ENCODE peak calls at places on chromosome 22, in ten cellular contexts. U is heart right ventricle; G is WTC11; F is activated CD4-positive, CD25-positive, alpha-beta regulatory T cell; M is BJ; T is activated CD4-positive, alpha-beta T cell treated with anti-CD3 and anti-CD28 coated beads, Interleukin-2, amount 50 U/mL, for 1 hour; Y is activated T-cell treated with anti-CD3 and anti-CD28 coated beads, Interleukin-2, amount 50 U/mL, for 4 hours; V is memory B cell; S is endothelial cell of umbilical vein; B is cerebellum. K is an unnamed sample.
A peak's percentile ranks its signal among the peaks of the same experiment; 100 is the strongest.

GRCh38 chr22:28024422-28024888 is 105.4 kb upstream of the PITPNB start:
- DNase-seq in M (no peak), V (no peak), T (no peak), B (no peak), F (no peak), G (no peak), Y (no peak), U (no peak), S (no peak), K (peak; percentile 53)

GRCh38 chr22:36285545-36285944 is 32.6 kb downstream of the APOL1 start:
- DNase-seq in V (no peak), S (no peak), T (no peak), Y (no peak), F (no peak), B (peak; percentile 34), U (no peak), M (no peak), G (no peak), K (no peak)

GRCh38 chr22:45534339-45535192 is 31.9 kb downstream of the FBLN1 start:
- DNase-seq in S (no peak), M (no peak), F (no peak), U (no peak), V (no peak), B (peak; percentile 66), T (no peak), G (no peak), Y (no peak), K (no peak)

GRCh38 chr22:43242627-43243026 is 55.7 kb upstream of the TTLL12 start:
- DNase-seq in Y (no peak), U (no peak), G (no peak), S (no peak), M (no peak), F (no peak), B (no peak), T (no peak), V (no peak), K (no peak)

GRCh38 chr22:36838119-36839030 is 21.5 kb upstream of the PVALB start:
- DNase-seq in G (no peak), Y (no peak), U (no peak), T (no peak), M (no peak), B (no peak), V (no peak), F (no peak), S (no peak), K (no peak)

GRCh38 chr22:31055322-31056159 is 25.6 kb upstream of the SMTN start:
- DNase-seq in U (peak; percentile 82), Y (no peak), M (peak; percentile 93), B (peak; percentile 55), V (no peak), F (no peak), S (peak; percentile 82), T (no peak), G (peak; percentile 27), K (peak; percentile 93)

GRCh38 chr22:46049726-46050450 is 72.9 kb upstream of the WNT7B start:
- DNase-seq in Y (no peak), S (no peak), U (no peak), V (no peak), F (no peak), B (no peak), G (peak; percentile 4), T (no peak), M (no peak), K (no peak)

GRCh38 chr22:42544686-42545085 is 9.1 kb upstream of the SERHL2 start:
- DNase-seq in G (no peak), T (no peak), M (no peak), Y (no peak), S (peak; percentile 61), F (no peak), U (no peak), V (no peak), B (no peak), K (no peak)

GRCh38 chr22:37229805-37230672 is 14.0 kb downstream of the RAC2 start:
- DNase-seq in T (peak; percentile 88), S (no peak), F (peak; percentile 78), M (peak; percentile 28), G (no peak), Y (peak; percentile 87), V (no peak), B (no peak), U (no peak), K (no peak)

GRCh38 chr22:33110562-33111163 is 52.5 kb upstream of the SYN3 start:
- DNase-seq in S (no peak), F (no peak), G (no peak), V (no peak), B (peak; percentile 51), T (no peak), U (no peak), M (no peak), Y (no peak), K (no peak)

GRCh38 chr22:34951212-34951611 is 114.7 kb upstream of the ISX start:
- DNase-seq in G (no peak), T (no peak), B (no peak), S (no peak), F (no peak), M (no peak), U (no peak), Y (no peak), V (no peak), K (no peak)

GRCh38 chr22:49961601-49962011 is 1.0 kb downstream of the PIM3 start:
- DNase-seq in G (peak; percentile 48), M (no peak), U (peak; percentile 37), B (no peak), F (no peak), S (peak; percentile 45), T (no peak), V (peak; percentile 51), Y (no peak), K (no peak)

GRCh38 chr22:20131593-20131855 is at the start of gene ZDHHC8:
- DNase-seq in V (no peak), G (no peak), M (no peak), U (peak; percentile 67), F (no peak), B (peak; percentile 82), S (no peak), T (peak; percentile 44), Y (peak; percentile 40), K (no peak)

GRCh38 chr22:49334976-49335375 is 492.7 kb downstream of the BRD1 start:
- DNase-seq in T (no peak), S (no peak), U (no peak), F (no peak), V (no peak), Y (no peak), M (no peak), B (no peak), G (no peak), K (peak; percentile 30)

GRCh38 chr22:49586244-49586748 is 241.4 kb downstream of the BRD1 start:
- DNase-seq in V (no peak), B (no peak), U (no peak), F (no peak), M (no peak), T (no peak), Y (no peak), S (peak; percentile 2), G (no peak), K (no peak)

GRCh38 chr22:30964858-30965257 is 3.7 kb downstream of the MORC2 start:
- DNase-seq in Y (no peak), S (no peak), F (no peak), M (no peak), U (no peak), G (no peak), B (no peak), T (no peak), V (no peak), K (no peak)

GRCh38 chr22:49091917-49092545 is 735.6 kb downstream of the BRD1 start:
- DNase-seq in S (no peak), M (no peak), G (no peak), B (no peak), F (no peak), V (no peak), U (no peak), Y (no peak), T (no peak), K (no peak)

GRCh38 chr22:23896523-23897186 is 2.5 kb downstream of the MIF start:
- DNase-seq in F (no peak), B (no peak), M (no peak), U (no peak), G (no peak), Y (no peak), S (no peak), V (no peak), T (no peak), K (no peak)

GRCh38 chr22:23306438-23306921 is 126.2 kb downstream of the BCR start:
- DNase-seq in U (peak; percentile 27), S (peak; percentile 80), F (no peak), T (no peak), M (no peak), B (peak; percentile 1), Y (no peak), V (no peak), G (no peak), K (no peak)

GRCh38 chr22:18997925-18998315 is 61.8 kb upstream of the PRODH start:
- DNase-seq in S (no peak), M (no peak), G (no peak), U (no peak), Y (no peak), T (no peak), B (peak; percentile 39), F (no peak), V (no peak), K (no peak)

GRCh38 chr22:36595968-36596367 is 67.0 kb upstream of the EIF3D start:
- DNase-seq in V (no peak), F (no peak), M (no peak), U (no peak), B (no peak), S (no peak), T (no peak), Y (no peak), G (no peak), K (no peak)

GRCh38 chr22:34814260-34814659 is 251.7 kb upstream of the ISX start:
- DNase-seq in V (no peak), F (no peak), G (no peak), M (peak; percentile 3), S (no peak), T (no peak), U (no peak), Y (no peak), B (no peak), K (no peak)

GRCh38 chr22:43110444-43110926 is at the start of gene BIK:
- DNase-seq in S (peak; percentile 47), M (no peak), G (peak; percentile 74), F (peak; percentile 18), T (peak; percentile 45), U (peak; percentile 38), B (no peak), Y (peak; percentile 39), V (no peak), K (no peak)

GRCh38 chr22:47397673-47398072 is 635.2 kb downstream of the TBC1D22A start:
- DNase-seq in Y (no peak), S (no peak), M (no peak), T (no peak), F (no peak), B (no peak), U (no peak), G (no peak), V (no peak), K (no peak)

GRCh38 chr22:17744430-17744829 is 29.8 kb downstream of the BID start:
- DNase-seq in Y (no peak), M (no peak), G (no peak), V (no peak), B (no peak), U (no peak), F (no peak), T (no peak), S (no peak), K (no peak)

GRCh38 chr22:21974058-21974649 is 8.4 kb downstream of the TOP3B start:
- DNase-seq in B (no peak), S (no peak), Y (no peak), U (no peak), M (no peak), F (no peak), T (no peak), V (no peak), G (no peak), K (no peak)

GRCh38 chr22:19817561-19818263 is 37.0 kb downstream of the GNB1L start:
- DNase-seq in M (no peak), T (no peak), F (no peak), B (no peak), G (no peak), S (no peak), Y (no peak), V (no peak), U (no peak), K (peak; percentile 53)

GRCh38 chr22:31210830-31211503 is 1.1 kb upstream of the LIMK2 start:
- DNase-seq in V (no peak), Y (no peak), B (no peak), U (no peak), F (no peak), M (peak; percentile 12), G (no peak), S (peak; percentile 68), T (peak; percentile 16), K (peak; percentile 67)